ENCODE peak calls at places on chromosome 18, in five cellular contexts. One of them, this sample, is unnamed.

GRCh38 chr18:3177902-3178687 is 41.7 kb downstream of the MYOM1 start:
- DNase-seq in NCI-H1105 treated with DMSO at 0.1 percent for 48 hours: no peak
- DNase-seq in ureter: peak
- DNase-seq in hepatic stellate cell: no peak
- DNase-seq in HS-5: no peak
- DNase-seq in this sample: no peak

GRCh38 chr18:50870138-50870845 is 8.6 kb upstream of the ME2 start:
- DNase-seq in NCI-H1105 treated with DMSO at 0.1 percent for 48 hours: peak
- DNase-seq in ureter: peak
- DNase-seq in hepatic stellate cell: no peak
- DNase-seq in HS-5: peak
- DNase-seq in this sample: peak

GRCh38 chr18:35060092-35060491 is 18.9 kb downstream of the MAPRE2 start:
- DNase-seq in ureter: no peak
- DNase-seq in HS-5: no peak
- DNase-seq in NCI-H1105 treated with DMSO at 0.1 percent for 48 hours: no peak
- DNase-seq in hepatic stellate cell: no peak
- DNase-seq in this sample: no peak

GRCh38 chr18:23231340-23232021 is 96.2 kb downstream of the CABLES1 start:
- DNase-seq in ureter: peak
- DNase-seq in NCI-H1105 treated with DMSO at 0.1 percent for 48 hours: no peak
- DNase-seq in hepatic stellate cell: peak
- DNase-seq in HS-5: peak
- DNase-seq in this sample: peak

GRCh38 chr18:69444221-69444620 is 43.5 kb downstream of the DOK6 start:
- DNase-seq in NCI-H1105 treated with DMSO at 0.1 percent for 48 hours: no peak
- DNase-seq in ureter: no peak
- DNase-seq in HS-5: no peak
- DNase-seq in hepatic stellate cell: no peak
- DNase-seq in this sample: no peak

GRCh38 chr18:48785686-48786470 is 164.9 kb downstream of the SMAD7 start:
- DNase-seq in NCI-H1105 treated with DMSO at 0.1 percent for 48 hours: no peak
- DNase-seq in ureter: no peak
- DNase-seq in HS-5: no peak
- DNase-seq in hepatic stellate cell: no peak
- DNase-seq in this sample: no peak

GRCh38 chr18:9647496-9648323 is 33.4 kb upstream of the PPP4R1 start:
- DNase-seq in HS-5: no peak
- DNase-seq in hepatic stellate cell: no peak
- DNase-seq in NCI-H1105 treated with DMSO at 0.1 percent for 48 hours: no peak
- DNase-seq in ureter: no peak
- DNase-seq in this sample: no peak

GRCh38 chr18:3966985-3967856 is 487.9 kb downstream of the DLGAP1 start:
- DNase-seq in HS-5: peak
- DNase-seq in hepatic stellate cell: no peak
- DNase-seq in ureter: no peak
- DNase-seq in NCI-H1105 treated with DMSO at 0.1 percent for 48 hours: no peak
- DNase-seq in this sample: peak

GRCh38 chr18:26159353-26159752 is 25.7 kb downstream of the PSMA8 start:
- DNase-seq in hepatic stellate cell: no peak
- DNase-seq in ureter: no peak
- DNase-seq in HS-5: no peak
- DNase-seq in NCI-H1105 treated with DMSO at 0.1 percent for 48 hours: peak
- DNase-seq in this sample: no peak

GRCh38 chr18:58105908-58106673 is 62.1 kb downstream of the NEDD4L start:
- DNase-seq in NCI-H1105 treated with DMSO at 0.1 percent for 48 hours: no peak
- DNase-seq in hepatic stellate cell: no peak
- DNase-seq in ureter: no peak
- DNase-seq in HS-5: no peak
- DNase-seq in this sample: no peak

GRCh38 chr18:28183418-28184078 is 6.6 kb upstream of the CDH2 start:
- DNase-seq in hepatic stellate cell: peak
- DNase-seq in NCI-H1105 treated with DMSO at 0.1 percent for 48 hours: no peak
- DNase-seq in HS-5: no peak
- DNase-seq in ureter: no peak
- DNase-seq in this sample: no peak

GRCh38 chr18:37188016-37188791 is 359.3 kb downstream of the KIAA1328 start:
- DNase-seq in hepatic stellate cell: no peak
- DNase-seq in ureter: no peak
- DNase-seq in NCI-H1105 treated with DMSO at 0.1 percent for 48 hours: no peak
- DNase-seq in HS-5: no peak
- DNase-seq in this sample: no peak

GRCh38 chr18:45920367-45920766 is 46.8 kb downstream of the EPG5 start:
- DNase-seq in HS-5: peak
- DNase-seq in NCI-H1105 treated with DMSO at 0.1 percent for 48 hours: peak
- DNase-seq in ureter: peak
- DNase-seq in hepatic stellate cell: peak
- DNase-seq in this sample: peak

GRCh38 chr18:4544131-4544530 is 89.0 kb upstream of the DLGAP1 start:
- DNase-seq in NCI-H1105 treated with DMSO at 0.1 percent for 48 hours: no peak
- DNase-seq in HS-5: no peak
- DNase-seq in hepatic stellate cell: no peak
- DNase-seq in ureter: no peak
- DNase-seq in this sample: no peak

This sample was measured in brain microvascular endothelial cell.